ENCODE peak calls at places on chromosomes 12 and 14, in six cellular contexts. A, C, L, F, G and Y are unnamed samples.

GRCh38 chr12:52648012-52648550 is 3.9 kb downstream of the KRT2 start:
- DNase-seq in F (no peak), G (no peak), A (no peak), L (no peak), C (no peak), Y (no peak)

GRCh38 chr14:50615056-50615455 is 53.0 kb downstream of the SAV1 start:
- DNase-seq in L (no peak), A (no peak), F (no peak), G (no peak), C (no peak), Y (no peak)

GRCh38 chr14:48771717-48772116 is 814.5 kb downstream of the RPS29 start:
- DNase-seq in F (no peak), A (no peak), L (no peak), G (peak; percentile 78), C (no peak), Y (no peak)

GRCh38 chr12:13128291-13129000 is 25.0 kb upstream of the GSG1 start:
- DNase-seq in F (no peak), L (no peak), A (no peak), G (no peak), C (no peak), Y (no peak)

GRCh38 chr14:42930058-42930457 is 1323.4 kb downstream of the LRFN5 start:
- DNase-seq in G (no peak), C (no peak), L (peak; percentile 12), A (no peak), F (peak; percentile 49), Y (no peak)

GRCh38 chr12:132132609-132133430 is 11.3 kb downstream of the DDX51 start:
- DNase-seq in A (no peak), L (no peak), F (no peak), G (no peak), C (no peak), Y (no peak)

GRCh38 chr12:53969588-53970259 is 3.2 kb upstream of the HOXC11 start:
- DNase-seq in C (no peak), G (no peak), L (no peak), A (no peak), F (no peak), Y (no peak)

GRCh38 chr12:1932264-1932777 is 13.9 kb upstream of the CACNA2D4 start:
- DNase-seq in L (no peak), G (peak; percentile 48), C (no peak), F (peak; percentile 60), A (peak; percentile 75), Y (no peak)

GRCh38 chr12:54404061-54405004 is 14.7 kb downstream of the ITGA5 start:
- DNase-seq in F (peak; percentile 84), A (peak; percentile 25), G (peak; percentile 40), L (peak; percentile 66), C (no peak), Y (no peak)

GRCh38 chr12:121533391-121534090 is 47.3 kb downstream of the KDM2B start:
- DNase-seq in C (no peak), F (no peak), A (no peak), L (no peak), G (no peak), Y (no peak)

GRCh38 chr14:49879683-49880204 is 13.1 kb upstream of the ARF6 start:
- DNase-seq in L (peak; percentile 89), G (peak; percentile 51), A (peak; percentile 78), F (peak; percentile 76), C (no peak), Y (peak; percentile 80)

GRCh38 chr14:56195727-56196126 is 77.5 kb downstream of the PELI2 start:
- DNase-seq in A (peak; percentile 24), G (peak; percentile 83), F (peak; percentile 71), L (no peak), C (no peak), Y (no peak)

GRCh38 chr14:93332853-93333630 is at the start of gene BTBD7:
- DNase-seq in G (peak; percentile 88), F (peak; percentile 97), L (peak; percentile 96), A (peak; percentile 97), C (peak; percentile 56), Y (peak; percentile 86)
- H3K4me1 ChIP-seq in G (no peaks in the 10 kb centered on the region), F (peaks cover 42% of the 10 kb centered on the region), L (peaks cover 30% of the 10 kb centered on the region), A (no peaks in the 10 kb centered on the region), C (peaks cover 18% of the 10 kb centered on the region), Y (peaks cover 20% of the 10 kb centered on the region)

GRCh38 chr12:102061556-102062418 is at the start of gene WASHC3:
- DNase-seq in C (peak; percentile 93), F (peak; percentile 98), L (peak; percentile 91), G (peak; percentile 91), A (peak; percentile 95), Y (peak; percentile 64)
- H3K27ac ChIP-seq in C (peak within 1 kb of the TSS; percentile 91), F (peak within 1 kb of the TSS; percentile 86), L (peak within 1 kb of the TSS; percentile 78), G (peak within 1 kb of the TSS; percentile 84), A (peak within 1 kb of the TSS; percentile 38), Y (peak within 1 kb of the TSS; percentile 60)

GRCh38 chr14:61585598-61586538 is 109.4 kb upstream of the HIF1A start:
- DNase-seq in G (peak; percentile 84), C (no peak), F (no peak), L (no peak), A (peak; percentile 40), Y (peak; percentile 60)
- H3K4me1 ChIP-seq in G (peaks cover 29% of the 10 kb centered on the region), C (peaks cover 35% of the 10 kb centered on the region), F (peaks cover 6% of the 10 kb centered on the region), L (peaks cover 53% of the 10 kb centered on the region), A (no peaks in the 10 kb centered on the region), Y (peaks cover 29% of the 10 kb centered on the region)

GRCh38 chr12:81083906-81084513 is 6.1 kb downstream of the ACSS3 start:
- DNase-seq in L (no peak), F (no peak), G (no peak), C (no peak), A (no peak), Y (no peak)
- H3K27ac ChIP-seq in L (no peak overlapping the region), F (no peak overlapping the region), G (no peak overlapping the region), C (no peak overlapping the region), A (no peak overlapping the region), Y (no peak overlapping the region)

GRCh38 chr12:96103067-96103650 is 67.8 kb upstream of the LTA4H start:
- DNase-seq in L (no peak), C (no peak), A (no peak), F (no peak), G (no peak), Y (no peak)

GRCh38 chr12:96101806-96102205 is 66.4 kb upstream of the LTA4H start:
- DNase-seq in A (no peak), G (no peak), F (no peak), C (no peak), L (no peak), Y (no peak)

GRCh38 chr12:96098631-96099030 is 63.2 kb upstream of the LTA4H start:
- DNase-seq in F (no peak), C (no peak), G (no peak), A (no peak), L (no peak), Y (no peak)

GRCh38 chr12:96099431-96099830 is 64.0 kb upstream of the LTA4H start:
- DNase-seq in L (no peak), F (no peak), A (no peak), C (no peak), G (no peak), Y (no peak)

GRCh38 chr12:96099986-96100385 is 64.6 kb upstream of the LTA4H start:
- DNase-seq in C (no peak), A (no peak), F (no peak), L (no peak), G (no peak), Y (no peak)
- H3K4me1 ChIP-seq in C (no peaks in the 10 kb centered on the region), A (no peaks in the 10 kb centered on the region), F (no peaks in the 10 kb centered on the region), L (no peaks in the 10 kb centered on the region), G (no peaks in the 10 kb centered on the region), Y (no peaks in the 10 kb centered on the region)

DNA sequence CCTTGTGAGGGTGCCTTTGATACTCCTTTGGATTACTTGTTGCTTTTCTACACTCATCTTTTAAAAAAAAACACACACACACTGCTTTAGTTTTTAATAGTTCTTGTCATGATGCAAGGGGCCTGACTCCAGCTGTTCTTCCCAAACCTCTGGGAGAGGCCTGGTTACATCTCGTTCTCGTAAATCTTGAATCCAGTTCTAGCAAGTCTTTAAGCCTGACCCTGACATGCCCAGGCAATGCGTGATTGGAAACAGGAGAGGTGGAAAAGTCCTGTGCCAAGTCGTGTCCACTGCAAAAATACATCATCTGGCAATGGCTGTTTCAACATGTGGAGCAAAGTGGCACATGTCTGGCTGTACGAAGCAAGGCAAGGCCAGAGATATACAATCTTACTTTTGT is 356.7 kb upstream of the DDHD1 start:
- DNase-seq in F (peak; percentile 44), A (no peak), L (no peak), G (no peak), C (no peak), Y (peak; percentile 97)
- H3K27ac ChIP-seq in F (peak overlapping the region; percentile 62), A (no peak overlapping the region), L (no peak overlapping the region), G (peak overlapping the region; percentile 70), C (peak overlapping the region; percentile 76), Y (peak overlapping the region; percentile 36)

DNA sequence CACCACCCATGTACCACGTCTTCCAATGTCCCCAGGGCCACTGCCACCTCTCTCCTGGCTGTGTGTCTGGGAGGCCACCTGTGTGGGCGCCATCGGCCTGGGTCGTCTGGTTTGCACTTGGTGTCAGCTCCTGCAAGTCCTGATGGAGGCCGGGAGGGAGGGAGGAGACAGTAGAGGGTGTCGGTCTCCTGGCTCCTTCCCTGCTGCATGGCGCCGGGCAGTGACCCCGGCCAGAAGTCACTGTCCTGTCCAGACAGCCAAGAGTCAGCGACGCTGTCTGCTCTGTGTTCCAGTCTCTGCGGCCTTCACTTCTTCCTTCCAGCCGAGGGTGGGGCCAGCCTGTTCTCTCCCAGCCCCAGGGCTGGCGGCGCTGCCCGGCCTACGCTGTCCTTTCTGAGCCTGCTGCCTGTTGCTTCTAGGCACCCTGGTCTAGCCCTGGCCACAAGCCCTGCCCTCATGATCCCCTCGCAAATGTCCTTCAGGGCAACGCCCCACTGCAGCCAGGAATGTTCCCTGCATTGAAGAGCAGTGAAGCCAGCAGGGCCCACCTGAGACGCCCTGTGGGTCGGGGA is 13.0 kb upstream of the LBHD2 start:
- DNase-seq in G (no peak), L (no peak), C (no peak), F (no peak), A (no peak), Y (no peak)
- H3K4me1 ChIP-seq in G (peaks cover 4% of the 10 kb centered on the region), L (peaks cover 86% of the 10 kb centered on the region), C (peaks cover 69% of the 10 kb centered on the region), F (peaks cover 60% of the 10 kb centered on the region), A (no peaks in the 10 kb centered on the region), Y (peaks cover 12% of the 10 kb centered on the region)

DNA sequence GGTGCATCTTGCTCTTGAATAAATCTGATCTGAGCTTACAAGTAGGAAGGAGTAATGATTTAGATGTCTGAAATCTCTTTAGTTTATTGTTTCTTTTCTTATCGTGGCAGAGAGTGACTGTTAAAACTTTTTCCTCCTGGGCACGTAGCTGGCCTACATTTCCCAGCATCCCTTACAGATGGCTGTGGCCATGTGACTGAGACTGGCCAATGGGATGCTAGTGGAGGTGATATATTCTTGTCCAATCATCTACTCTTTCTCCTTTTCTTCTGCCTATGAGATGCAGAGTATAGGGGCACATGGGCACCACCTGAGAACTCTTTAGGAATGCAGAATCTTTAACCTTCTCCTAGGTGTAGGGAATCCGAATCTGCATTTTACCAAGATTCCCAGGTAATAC is 237.3 kb downstream of the RGS6 start:
- DNase-seq in G (no peak), A (no peak), L (peak; percentile 12), C (no peak), F (no peak), Y (no peak)
- H3K27ac ChIP-seq in G (no peak overlapping the region), A (no peak overlapping the region), L (no peak overlapping the region), C (no peak overlapping the region), F (no peak overlapping the region), Y (no peak overlapping the region)